ENCODE peak calls at places on chromosomes 6 and 20, in eight cellular contexts. C, W, O, H, X, F, Y and M are unnamed samples.

GRCh38 chr20:48637461-48637860 is 190.3 kb downstream of the PREX1 start:
- DNase-seq in H (no peak), W (no peak), O (no peak), F (no peak), C (no peak), X (no peak), Y (no peak), M (no peak)

GRCh38 chr6:17589402-17590116 is 10.5 kb upstream of the FAM8A1 start:
- DNase-seq in C (no peak), H (peak), W (no peak), Y (no peak), X (peak), O (no peak), F (no peak), M (no peak)

GRCh38 chr6:135902756-135903331 is 51.3 kb downstream of the PDE7B start:
- DNase-seq in X (no peak), H (peak), C (no peak), O (no peak), F (no peak), W (no peak), Y (no peak), M (no peak)

GRCh38 chr6:37170273-37171140 is 555 bp downstream of the PIM1 start:
- DNase-seq in O (peak), C (peak), F (peak), H (no peak), X (peak), Y (no peak), W (peak), M (no peak)

GRCh38 chr6:15132854-15133670 is 112.8 kb upstream of the JARID2 start:
- DNase-seq in X (peak), H (peak), Y (no peak), C (no peak), O (no peak), F (no peak), W (no peak), M (no peak)

GRCh38 chr6:154930490-154930889 is 64.6 kb upstream of the TIAM2 start:
- DNase-seq in H (no peak), F (no peak), C (no peak), W (no peak), X (no peak), O (no peak), Y (no peak), M (peak)

GRCh38 chr6:119333707-119334295 is 15.8 kb downstream of the MAN1A1 start:
- DNase-seq in F (no peak), H (no peak), C (no peak), X (no peak), O (no peak), W (no peak), Y (no peak), M (no peak)

GRCh38 chr6:41551857-41552256 is 5.7 kb downstream of the FOXP4 start:
- DNase-seq in O (no peak), X (no peak), W (no peak), H (no peak), F (no peak), C (no peak), Y (no peak), M (no peak)

GRCh38 chr6:167424060-167424673 is 99.3 kb downstream of the TTLL2 start:
- DNase-seq in H (no peak), F (no peak), O (no peak), Y (no peak), X (no peak), C (no peak), W (no peak), M (no peak)

GRCh38 chr6:21856844-21857243 is 263.3 kb downstream of the SOX4 start:
- DNase-seq in X (no peak), Y (no peak), O (no peak), F (no peak), H (peak), W (no peak), C (no peak), M (no peak)

GRCh38 chr20:53786071-53786444 is 192.4 kb upstream of the ZNF217 start:
- DNase-seq in X (no peak), O (no peak), C (no peak), W (no peak), Y (no peak), F (no peak), H (no peak), M (no peak)

GRCh38 chr6:33840064-33840926 is 36.5 kb upstream of the MLN start:
- DNase-seq in C (peak), Y (no peak), O (peak), H (peak), W (no peak), X (peak), F (peak), M (no peak)

GRCh38 chr6:165702669-165703068 is 39.6 kb upstream of the PDE10A start:
- DNase-seq in X (peak), H (no peak), W (no peak), C (no peak), F (no peak), O (no peak), Y (no peak), M (no peak)

GRCh38 chr6:10745116-10745515 is 2.5 kb upstream of the TMEM14B start:
- DNase-seq in H (no peak), W (no peak), O (no peak), Y (no peak), X (no peak), F (no peak), C (no peak), M (no peak)

GRCh38 chr6:124679392-124679791 is 282.8 kb upstream of the RNF217 start:
- DNase-seq in H (peak), X (no peak), F (no peak), O (no peak), C (no peak), Y (no peak), W (no peak), M (no peak)

GRCh38 chr6:72977114-72977513 is 248.2 kb downstream of the KHDC1L start:
- DNase-seq in F (no peak), O (peak), Y (no peak), W (no peak), H (no peak), C (no peak), X (no peak), M (no peak)

GRCh38 chr6:79544939-79545450 is 7.8 kb upstream of the LCA5 start:
- DNase-seq in W (peak), O (peak), Y (no peak), H (peak), C (peak), F (no peak), X (peak), M (peak)